ENCODE peak calls at places on chromosomes 4 and X, in five cellular contexts. One of them, this sample, is unnamed. For H3K4me1 and H3K36me3, the result is how much of the 10 kb centered on the place peaks cover.

GRCh38 chr4:57426779-57427395 is 316.7 kb upstream of the IGFBP7 start:
- DNase-seq in aorta: peak
- DNase-seq in CD4-positive, CD25-positive, alpha-beta regulatory T cell: no peak
- DNase-seq in heart right ventricle: peak
- DNase-seq in CD8-positive, alpha-beta T cell: no peak
- DNase-seq in this sample: peak

GRCh38 chr4:76361689-76362412 is 55.3 kb downstream of the STBD1 start:
- DNase-seq in aorta: no peak
- DNase-seq in CD4-positive, CD25-positive, alpha-beta regulatory T cell: no peak
- DNase-seq in CD8-positive, alpha-beta T cell: no peak
- DNase-seq in heart right ventricle: no peak
- DNase-seq in this sample: no peak

GRCh38 chrX:19866626-19867410 is 20.6 kb downstream of the SH3KBP1 start:
- DNase-seq in aorta: no peak
- DNase-seq in CD4-positive, CD25-positive, alpha-beta regulatory T cell: no peak
- DNase-seq in heart right ventricle: peak
- DNase-seq in CD8-positive, alpha-beta T cell: no peak
- DNase-seq in this sample: no peak

GRCh38 chrX:39445336-39445735 is 644.1 kb downstream of the MID1IP1 start:
- DNase-seq in heart right ventricle: no peak
- DNase-seq in aorta: no peak
- DNase-seq in CD4-positive, CD25-positive, alpha-beta regulatory T cell: peak
- DNase-seq in CD8-positive, alpha-beta T cell: peak
- DNase-seq in this sample: no peak

GRCh38 chr4:176270669-176271068 is 1.6 kb upstream of the ASB5 start:
- DNase-seq in CD4-positive, CD25-positive, alpha-beta regulatory T cell: no peak
- DNase-seq in CD8-positive, alpha-beta T cell: no peak
- DNase-seq in heart right ventricle: no peak
- DNase-seq in aorta: no peak
- DNase-seq in this sample: no peak

GRCh38 chrX:119398974-119399771 is at the start of gene SLC25A43:
- DNase-seq in CD8-positive, alpha-beta T cell: peak
- DNase-seq in CD4-positive, CD25-positive, alpha-beta regulatory T cell: no peak
- DNase-seq in heart right ventricle: peak
- DNase-seq in aorta: peak
- DNase-seq in this sample: peak

GRCh38 chrX:115462406-115462805 is 98.6 kb upstream of the PLS3 start:
- DNase-seq in CD8-positive, alpha-beta T cell: no peak
- DNase-seq in aorta: no peak
- DNase-seq in CD4-positive, CD25-positive, alpha-beta regulatory T cell: no peak
- DNase-seq in heart right ventricle: no peak
- DNase-seq in this sample: no peak

GRCh38 chr4:154471924-154472323 is 19.7 kb downstream of the DCHS2 start:
- DNase-seq in CD8-positive, alpha-beta T cell: no peak
- DNase-seq in aorta: no peak
- DNase-seq in heart right ventricle: no peak
- DNase-seq in CD4-positive, CD25-positive, alpha-beta regulatory T cell: no peak
- DNase-seq in this sample: no peak

GRCh38 chrX:39946822-39947221 is 150.9 kb downstream of the BCOR start:
- DNase-seq in aorta: no peak
- DNase-seq in CD4-positive, CD25-positive, alpha-beta regulatory T cell: no peak
- DNase-seq in heart right ventricle: no peak
- DNase-seq in CD8-positive, alpha-beta T cell: no peak
- DNase-seq in this sample: peak

GRCh38 chrX:154437971-154438893 is 1.3 kb downstream of the GDI1 start:
- DNase-seq in CD8-positive, alpha-beta T cell: no peak
- DNase-seq in aorta: no peak
- DNase-seq in heart right ventricle: no peak
- DNase-seq in CD4-positive, CD25-positive, alpha-beta regulatory T cell: no peak
- DNase-seq in this sample: no peak

GRCh38 chr4:172983014-172983413 is 185.6 kb upstream of the GALNT7 start:
- DNase-seq in CD4-positive, CD25-positive, alpha-beta regulatory T cell: no peak
- DNase-seq in heart right ventricle: no peak
- DNase-seq in CD8-positive, alpha-beta T cell: no peak
- DNase-seq in aorta: no peak
- DNase-seq in this sample: no peak

GRCh38 chr4:121989715-121990114 is 37.9 kb upstream of the TRPC3 start:
- DNase-seq in heart right ventricle: no peak
- DNase-seq in aorta: no peak
- DNase-seq in CD4-positive, CD25-positive, alpha-beta regulatory T cell: no peak
- DNase-seq in CD8-positive, alpha-beta T cell: no peak
- DNase-seq in this sample: no peak

GRCh38 chr4:66929748-66930147 is 615.6 kb downstream of the CENPC start:
- DNase-seq in CD8-positive, alpha-beta T cell: no peak
- DNase-seq in aorta: no peak
- DNase-seq in CD4-positive, CD25-positive, alpha-beta regulatory T cell: no peak
- DNase-seq in heart right ventricle: no peak
- DNase-seq in this sample: no peak

GRCh38 chr4:185950891-185951290 is 118.1 kb upstream of the TLR3 start:
- DNase-seq in CD8-positive, alpha-beta T cell: no peak
- DNase-seq in heart right ventricle: no peak
- DNase-seq in CD4-positive, CD25-positive, alpha-beta regulatory T cell: no peak
- DNase-seq in aorta: no peak
- DNase-seq in this sample: no peak

GRCh38 chrX:115531818-115532403 is 29.1 kb upstream of the PLS3 start:
- DNase-seq in CD8-positive, alpha-beta T cell: no peak
- DNase-seq in CD4-positive, CD25-positive, alpha-beta regulatory T cell: no peak
- DNase-seq in heart right ventricle: no peak
- DNase-seq in aorta: no peak
- DNase-seq in this sample: no peak

GRCh38 chr4:110589297-110589696 is 33.6 kb downstream of the PITX2 start:
- DNase-seq in CD8-positive, alpha-beta T cell: no peak
- DNase-seq in heart right ventricle: no peak
- DNase-seq in CD4-positive, CD25-positive, alpha-beta regulatory T cell: no peak
- DNase-seq in aorta: no peak
- DNase-seq in this sample: no peak

GRCh38 chr4:156237192-156237591 is 283.5 kb upstream of the CTSO start:
- DNase-seq in CD8-positive, alpha-beta T cell: no peak
- DNase-seq in CD4-positive, CD25-positive, alpha-beta regulatory T cell: no peak
- DNase-seq in aorta: no peak
- DNase-seq in heart right ventricle: no peak
- DNase-seq in this sample: no peak

GRCh38 chr4:164956766-164957643 is 20.5 kb downstream of the TRIM61 start:
- DNase-seq in aorta: peak
- DNase-seq in heart right ventricle: peak
- DNase-seq in CD8-positive, alpha-beta T cell: peak
- DNase-seq in CD4-positive, CD25-positive, alpha-beta regulatory T cell: peak
- DNase-seq in this sample: peak

GRCh38 chrX:57453901-57454300 is 137.9 kb upstream of the ZXDB start:
- DNase-seq in heart right ventricle: no peak
- DNase-seq in CD8-positive, alpha-beta T cell: no peak
- DNase-seq in CD4-positive, CD25-positive, alpha-beta regulatory T cell: no peak
- DNase-seq in aorta: no peak
- DNase-seq in this sample: no peak

GRCh38 chr4:36388710-36389109 is 107.3 kb downstream of the DTHD1 start:
- DNase-seq in aorta: no peak
- DNase-seq in heart right ventricle: no peak
- DNase-seq in CD4-positive, CD25-positive, alpha-beta regulatory T cell: no peak
- DNase-seq in CD8-positive, alpha-beta T cell: no peak
- DNase-seq in this sample: no peak

GRCh38 chrX:46865281-46865680 is 28.4 kb downstream of the RP2 start:
- DNase-seq in aorta: no peak
- DNase-seq in CD8-positive, alpha-beta T cell: no peak
- DNase-seq in heart right ventricle: no peak
- DNase-seq in CD4-positive, CD25-positive, alpha-beta regulatory T cell: no peak
- DNase-seq in this sample: no peak

GRCh38 chr4:166662266-166662843 is 571.9 kb downstream of the SPOCK3 start:
- DNase-seq in aorta: no peak
- DNase-seq in CD4-positive, CD25-positive, alpha-beta regulatory T cell: no peak
- DNase-seq in heart right ventricle: no peak
- DNase-seq in CD8-positive, alpha-beta T cell: no peak
- DNase-seq in this sample: no peak

GRCh38 chr4:75107703-75108612 is 175.0 kb downstream of the PARM1 start:
- DNase-seq in heart right ventricle: no peak
- DNase-seq in CD8-positive, alpha-beta T cell: no peak
- DNase-seq in CD4-positive, CD25-positive, alpha-beta regulatory T cell: no peak
- DNase-seq in aorta: no peak
- DNase-seq in this sample: no peak

GRCh38 chrX:63349307-63349706 is 1.8 kb downstream of the SPIN4 start:
- DNase-seq in CD4-positive, CD25-positive, alpha-beta regulatory T cell: no peak
- DNase-seq in heart right ventricle: no peak
- DNase-seq in aorta: no peak
- DNase-seq in CD8-positive, alpha-beta T cell: no peak
- DNase-seq in this sample: no peak

GRCh38 chrX:41005445-41005992 is 79.7 kb upstream of the USP9X start:
- DNase-seq in CD4-positive, CD25-positive, alpha-beta regulatory T cell: no peak
- DNase-seq in aorta: no peak
- DNase-seq in heart right ventricle: no peak
- DNase-seq in CD8-positive, alpha-beta T cell: no peak
- DNase-seq in this sample: no peak

GRCh38 chrX:19840899-19841648 is 46.3 kb downstream of the SH3KBP1 start:
- DNase-seq in heart right ventricle: no peak
- DNase-seq in aorta: no peak
- DNase-seq in CD4-positive, CD25-positive, alpha-beta regulatory T cell: peak
- DNase-seq in CD8-positive, alpha-beta T cell: no peak
- DNase-seq in this sample: no peak

GRCh38 chrX:13357925-13358324 is 38.1 kb upstream of the ATXN3L start:
- DNase-seq in CD4-positive, CD25-positive, alpha-beta regulatory T cell: no peak
- DNase-seq in heart right ventricle: peak
- DNase-seq in CD8-positive, alpha-beta T cell: no peak
- DNase-seq in aorta: no peak
- DNase-seq in this sample: no peak

GRCh38 chr4:169253087-169253675 is 17.6 kb downstream of the SH3RF1 start:
- DNase-seq in CD4-positive, CD25-positive, alpha-beta regulatory T cell: no peak
- DNase-seq in aorta: no peak
- DNase-seq in heart right ventricle: no peak
- DNase-seq in CD8-positive, alpha-beta T cell: no peak
- DNase-seq in this sample: no peak
- H3K4me1 ChIP-seq in CD4-positive, CD25-positive, alpha-beta regulatory T cell: under half
- H3K4me1 ChIP-seq in aorta: under half
- H3K4me1 ChIP-seq in heart right ventricle: half or more
- H3K4me1 ChIP-seq in CD8-positive, alpha-beta T cell: under half
- H3K4me1 ChIP-seq in this sample: half or more

DNA sequence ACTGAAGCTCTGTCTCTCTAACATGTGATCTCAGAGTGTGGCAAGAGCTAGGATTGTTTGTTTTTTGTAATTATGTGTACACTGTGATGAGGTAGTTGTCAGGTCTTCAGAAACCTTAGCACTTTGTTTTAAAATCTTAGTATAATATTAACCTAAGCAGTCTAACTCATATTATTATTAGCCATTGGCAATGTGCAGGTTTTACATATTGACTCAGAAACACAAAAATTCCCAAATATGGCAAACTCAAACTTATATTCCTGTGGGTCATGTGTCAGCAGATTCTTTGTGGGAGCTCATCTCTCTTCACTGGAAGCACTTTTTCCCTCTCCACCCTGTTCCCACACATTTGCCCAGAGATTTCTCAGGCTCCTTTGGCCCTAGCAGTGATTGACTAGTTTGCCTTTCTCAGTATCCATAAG is 8.2 kb upstream of the PWWP3B start:
- DNase-seq in CD8-positive, alpha-beta T cell: no peak
- DNase-seq in heart right ventricle: no peak
- DNase-seq in CD4-positive, CD25-positive, alpha-beta regulatory T cell: no peak
- DNase-seq in aorta: no peak
- DNase-seq in this sample: no peak
- H3K36me3 ChIP-seq in CD8-positive, alpha-beta T cell: under half
- H3K36me3 ChIP-seq in heart right ventricle: under half
- H3K36me3 ChIP-seq in CD4-positive, CD25-positive, alpha-beta regulatory T cell: under half
- H3K36me3 ChIP-seq in aorta: under half
- H3K36me3 ChIP-seq in this sample: under half

GRCh38 chrX:132063862-132064261 is 40.8 kb downstream of the STK26 start:
- DNase-seq in CD4-positive, CD25-positive, alpha-beta regulatory T cell: no peak
- DNase-seq in CD8-positive, alpha-beta T cell: no peak
- DNase-seq in heart right ventricle: no peak
- DNase-seq in aorta: no peak
- DNase-seq in this sample: no peak

GRCh38 chrX:132059973-132060540 is 37.0 kb downstream of the STK26 start:
- DNase-seq in aorta: no peak
- DNase-seq in heart right ventricle: no peak
- DNase-seq in CD4-positive, CD25-positive, alpha-beta regulatory T cell: no peak
- DNase-seq in CD8-positive, alpha-beta T cell: no peak
- DNase-seq in this sample: no peak

GRCh38 chrX:132058050-132058449 is 34.9 kb downstream of the STK26 start:
- DNase-seq in CD4-positive, CD25-positive, alpha-beta regulatory T cell: no peak
- DNase-seq in aorta: no peak
- DNase-seq in heart right ventricle: no peak
- DNase-seq in CD8-positive, alpha-beta T cell: no peak
- DNase-seq in this sample: no peak

DNA sequence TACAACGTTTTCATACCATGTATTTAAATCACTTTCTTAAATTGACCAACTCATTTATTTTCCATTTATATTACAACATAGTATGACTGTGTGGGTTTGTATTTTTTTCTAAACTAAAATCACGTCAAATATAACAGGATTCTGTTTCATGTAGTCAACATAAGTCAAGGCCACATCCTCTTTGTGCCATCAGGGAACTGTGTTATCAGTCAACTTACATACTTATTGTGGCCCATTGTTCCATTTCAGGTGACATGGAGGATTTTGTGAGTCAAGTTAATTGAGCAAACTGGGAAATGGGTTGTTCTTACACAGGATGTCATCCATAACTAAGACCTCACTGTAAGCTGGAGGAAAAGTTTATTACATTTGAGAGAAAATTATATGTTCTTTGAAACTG is 35.9 kb downstream of the STK26 start:
- DNase-seq in aorta: no peak
- DNase-seq in CD4-positive, CD25-positive, alpha-beta regulatory T cell: no peak
- DNase-seq in CD8-positive, alpha-beta T cell: no peak
- DNase-seq in heart right ventricle: no peak
- DNase-seq in this sample: no peak
- H3K4me1 ChIP-seq in aorta: under half
- H3K4me1 ChIP-seq in CD4-positive, CD25-positive, alpha-beta regulatory T cell: under half
- H3K4me1 ChIP-seq in CD8-positive, alpha-beta T cell: under half
- H3K4me1 ChIP-seq in heart right ventricle: under half
- H3K4me1 ChIP-seq in this sample: under half

GRCh38 chr4:6876440-6876839 is 33.2 kb upstream of the TBC1D14 start:
- DNase-seq in CD8-positive, alpha-beta T cell: no peak
- DNase-seq in CD4-positive, CD25-positive, alpha-beta regulatory T cell: no peak
- DNase-seq in aorta: no peak
- DNase-seq in heart right ventricle: no peak
- DNase-seq in this sample: no peak
- H3K36me3 ChIP-seq in CD8-positive, alpha-beta T cell: under half
- H3K36me3 ChIP-seq in CD4-positive, CD25-positive, alpha-beta regulatory T cell: half or more
- H3K36me3 ChIP-seq in aorta: under half
- H3K36me3 ChIP-seq in heart right ventricle: half or more
- H3K36me3 ChIP-seq in this sample: half or more